ENCODE peak calls at places on chromosome 1, in six cellular contexts. B is tibial artery, L is GM13977, Y is brain microvascular endothelial cell, N is astrocyte of the spinal cord, Q is epithelial cell of esophagus. I is an unnamed sample.

GRCh38 chr1:67575861-67576260 is 109.1 kb upstream of the GADD45A start:
- DNase-seq in B (no peak), L (no peak), Y (peak), N (peak), Q (peak), I (no peak)

GRCh38 chr1:151158311-151158710 is 1.9 kb downstream of the TNFAIP8L2 start:
- DNase-seq in B (no peak), L (no peak), Y (no peak), N (no peak), Q (no peak), I (no peak)

GRCh38 chr1:26999440-26999987 is 6.0 kb downstream of the TRNP1 start:
- DNase-seq in B (peak), L (no peak), Y (peak), N (peak), Q (peak), I (no peak)

GRCh38 chr1:26696191-26696644 is 403 bp downstream of the ARID1A start:
- DNase-seq in B (no peak), L (peak), Y (no peak), N (no peak), Q (no peak), I (no peak)

GRCh38 chr1:17696417-17697301 is 58.5 kb upstream of the ACTL8 start:
- DNase-seq in B (no peak), L (no peak), Y (peak), N (peak), Q (peak), I (no peak)

GRCh38 chr1:160437432-160438319 is 37.3 kb downstream of the VANGL2 start:
- DNase-seq in B (no peak), L (no peak), Y (no peak), N (no peak), Q (no peak), I (no peak)

GRCh38 chr1:217540321-217540720 is 90.6 kb downstream of the GPATCH2 start:
- DNase-seq in B (no peak), L (no peak), Y (no peak), N (no peak), Q (no peak), I (no peak)

GRCh38 chr1:162302246-162302645 is 74.4 kb downstream of the SPATA46 start:
- DNase-seq in B (no peak), L (no peak), Y (no peak), N (no peak), Q (peak), I (no peak)

GRCh38 chr1:167683641-167684502 is 37.9 kb upstream of the MPZL1 start:
- DNase-seq in B (no peak), L (no peak), Y (peak), N (peak), Q (peak), I (no peak)

GRCh38 chr1:154431586-154432373 is 26.6 kb downstream of the IL6R start:
- DNase-seq in B (no peak), L (no peak), Y (peak), N (peak), Q (peak), I (no peak)

GRCh38 chr1:112114540-112114939 is 125.1 kb upstream of the KCND3 start:
- DNase-seq in B (no peak), L (no peak), Y (no peak), N (no peak), Q (peak), I (no peak)

GRCh38 chr1:208791458-208791857 is 547.3 kb upstream of the PLXNA2 start:
- DNase-seq in B (no peak), L (no peak), Y (no peak), N (peak), Q (peak), I (no peak)

GRCh38 chr1:166189126-166189525 is 22.3 kb upstream of the FAM78B start:
- DNase-seq in B (no peak), L (no peak), Y (no peak), N (peak), Q (no peak), I (no peak)

GRCh38 chr1:199307865-199308264 is 669.0 kb downstream of the PTPRC start:
- DNase-seq in B (no peak), L (no peak), Y (no peak), N (no peak), Q (no peak), I (no peak)

GRCh38 chr1:25074828-25075227 is 144.8 kb upstream of the RUNX3 start:
- DNase-seq in B (no peak), L (no peak), Y (no peak), N (peak), Q (no peak), I (no peak)

GRCh38 chr1:55654750-55655149 is 439.6 kb upstream of the USP24 start:
- DNase-seq in B (no peak), L (no peak), Y (no peak), N (no peak), Q (no peak), I (no peak)

GRCh38 chr1:41861509-41862410 is 57.0 kb downstream of the HIVEP3 start:
- DNase-seq in B (no peak), L (no peak), Y (no peak), N (peak), Q (no peak), I (no peak)

GRCh38 chr1:94349853-94350252 is 68.3 kb upstream of the ABCD3 start:
- DNase-seq in B (no peak), L (no peak), Y (no peak), N (no peak), Q (no peak), I (no peak)

GRCh38 chr1:115712911-115713609 is 55.5 kb downstream of the CASQ2 start:
- DNase-seq in B (no peak), L (no peak), Y (no peak), N (no peak), Q (peak), I (no peak)

GRCh38 chr1:10867914-10868598 is 71.6 kb upstream of the CASZ1 start:
- DNase-seq in B (no peak), L (no peak), Y (no peak), N (no peak), Q (no peak), I (no peak)

GRCh38 chr1:85240659-85241058 is 18.8 kb downstream of the C1orf52 start:
- DNase-seq in B (no peak), L (no peak), Y (no peak), N (no peak), Q (no peak), I (no peak)

GRCh38 chr1:85243336-85243735 is 16.1 kb downstream of the C1orf52 start:
- DNase-seq in B (no peak), L (no peak), Y (no peak), N (no peak), Q (no peak), I (no peak)

GRCh38 chr1:85244271-85245053 is 15.0 kb downstream of the C1orf52 start:
- DNase-seq in B (no peak), L (no peak), Y (no peak), N (no peak), Q (peak), I (no peak)

GRCh38 chr1:85237613-85238012 is 21.8 kb downstream of the C1orf52 start:
- DNase-seq in B (no peak), L (no peak), Y (no peak), N (no peak), Q (no peak), I (no peak)

DNA sequence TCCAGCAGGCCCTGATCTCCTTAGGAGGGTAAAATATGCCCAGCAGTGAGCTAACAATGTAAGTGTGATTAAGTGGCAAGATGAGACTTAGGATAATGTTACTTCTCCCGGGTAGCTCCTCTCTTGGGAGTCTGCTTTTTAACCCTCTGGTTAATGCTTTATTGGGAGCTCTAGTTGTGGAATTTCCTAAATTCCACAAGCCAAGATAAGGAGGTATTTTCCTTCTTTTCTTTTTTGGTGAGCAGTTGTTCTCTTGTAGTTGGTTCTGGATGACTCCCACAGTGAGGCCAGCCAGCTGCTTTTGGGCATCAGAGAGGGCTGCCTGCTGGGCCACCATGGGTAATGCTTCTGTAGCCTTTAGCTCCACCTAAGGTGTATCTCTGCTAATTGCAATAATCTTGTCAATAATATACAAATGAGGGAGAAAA is 19.3 kb downstream of the C1orf52 start:
- DNase-seq in B (no peak), L (peak), Y (no peak), N (no peak), Q (peak), I (no peak)
- TF ChIP-seq CTCF in B (peak), L (peak), Y (peak), N (peak), Q (peak), I (no peak)

GRCh38 chr1:174747613-174748012 is 252.1 kb upstream of the CACYBP start:
- DNase-seq in B (no peak), L (no peak), Y (no peak), N (no peak), Q (no peak), I (no peak)
- TF ChIP-seq CTCF in B (no peak), L (peak), Y (peak), N (peak), Q (no peak), I (peak)

DNA sequence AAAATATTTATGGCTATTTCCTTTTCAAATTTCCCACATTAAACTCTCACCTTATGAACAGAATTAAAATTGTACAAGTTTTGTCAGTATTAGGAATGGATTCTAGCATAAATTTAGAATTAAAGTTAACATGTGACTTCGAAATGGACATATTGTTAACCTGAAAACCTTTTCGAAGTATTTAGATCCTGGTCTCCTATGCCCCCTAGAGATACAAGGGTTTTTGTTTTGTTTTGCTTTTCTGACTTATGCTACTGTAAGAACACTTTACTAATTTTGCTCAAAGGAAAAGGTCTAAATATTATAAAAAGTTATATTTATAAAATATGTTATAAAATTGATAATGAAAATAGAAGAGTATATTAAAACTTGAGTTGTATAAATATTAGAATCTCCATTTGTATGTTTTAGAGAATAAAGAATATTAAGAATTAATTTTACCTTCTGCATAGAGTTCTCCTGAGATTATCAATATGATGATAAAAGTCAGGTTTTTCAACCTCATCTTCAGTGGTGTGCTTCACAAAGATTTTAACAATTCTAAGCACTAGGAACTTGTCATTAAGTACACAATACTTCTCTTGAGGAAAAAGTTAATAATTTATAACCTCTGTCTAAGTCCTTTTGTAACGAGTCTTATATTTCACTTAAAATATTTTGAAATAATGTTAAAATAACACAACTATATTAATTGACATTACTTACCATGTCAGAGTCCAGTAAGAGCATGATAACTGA is at the start of gene F13B:
- DNase-seq in B (no peak), L (no peak), Y (no peak), N (no peak), Q (no peak), I (no peak)
- TF ChIP-seq CTCF in B (no peak), L (no peak), Y (no peak), N (no peak), Q (no peak), I (no peak)

DNA sequence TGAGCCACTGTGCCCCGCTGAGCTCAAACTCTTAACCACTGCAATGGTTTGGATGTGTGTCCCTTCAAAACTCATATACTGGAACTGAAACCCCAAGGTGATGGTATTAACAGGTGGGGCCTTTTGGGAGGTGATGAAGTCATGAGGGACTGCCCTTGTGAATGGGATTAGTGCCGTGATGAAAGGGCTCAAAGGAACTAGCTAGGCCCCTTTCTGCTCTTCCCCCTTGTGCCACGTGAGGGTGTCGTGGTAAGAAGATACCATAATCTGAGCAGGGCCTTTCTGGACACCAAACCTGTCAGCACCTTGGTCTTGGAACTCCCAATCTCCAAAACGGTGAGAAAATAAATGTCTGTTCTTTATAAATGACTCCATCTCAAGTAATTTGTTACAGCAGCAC is 45.5 kb upstream of the SPOCD1 start:
- DNase-seq in B (no peak), L (no peak), Y (no peak), N (no peak), Q (no peak), I (no peak)
- TF ChIP-seq CTCF in B (no peak), L (peak), Y (no peak), N (no peak), Q (no peak), I (no peak)

GRCh38 chr1:36014722-36015220 is 69.1 kb upstream of the TEKT2 start:
- DNase-seq in B (no peak), L (no peak), Y (no peak), N (no peak), Q (no peak), I (no peak)
- TF ChIP-seq CTCF in B (no peak), L (no peak), Y (no peak), N (no peak), Q (no peak), I (no peak)

I was measured in progenitor cell of endocrine pancreas.